ENCODE peak calls at places on chromosomes 5 and 9, in four cellular contexts. G, O, N and R are unnamed samples.

GRCh38 chr5:141516648-141517025 is 27.8 kb downstream of the PCDHGC5 start:
- DNase-seq in G (no peak), O (no peak), N (no peak), R (no peak)

GRCh38 chr9:76626980-76627379 is 137.3 kb upstream of the PCA3 start:
- DNase-seq in G (no peak), O (no peak), N (no peak), R (no peak)

GRCh38 chr9:135612437-135612836 is 26.9 kb downstream of the GLT6D1 start:
- DNase-seq in G (no peak), O (no peak), N (no peak), R (no peak)

GRCh38 chr9:33446507-33447403 is 638 bp downstream of the AQP3 start:
- DNase-seq in G (peak), O (no peak), N (peak), R (peak)

GRCh38 chr9:74449060-74449459 is 48.1 kb upstream of the RORB start:
- DNase-seq in G (no peak), O (no peak), N (no peak), R (no peak)

GRCh38 chr9:20319641-20320337 is 302.5 kb downstream of the MLLT3 start:
- DNase-seq in G (no peak), O (no peak), N (no peak), R (no peak)

GRCh38 chr5:1184481-1184880 is 16.9 kb upstream of the SLC6A19 start:
- DNase-seq in G (peak), O (no peak), N (no peak), R (peak)

GRCh38 chr5:80043187-80043586 is 8.0 kb downstream of the THBS4 start:
- DNase-seq in G (no peak), O (no peak), N (no peak), R (no peak)

GRCh38 chr5:101535626-101536025 is 632.5 kb upstream of the ST8SIA4 start:
- DNase-seq in G (no peak), O (no peak), N (no peak), R (no peak)

GRCh38 chr5:58752030-58752429 is 169.2 kb downstream of the RAB3C start:
- DNase-seq in G (no peak), O (no peak), N (no peak), R (no peak)

GRCh38 chr5:132812949-132813598 is at the start of gene SOWAHA:
- DNase-seq in G (peak), O (peak), N (no peak), R (no peak)

GRCh38 chr5:42718591-42718990 is 38.0 kb upstream of the CCDC152 start:
- DNase-seq in G (no peak), O (no peak), N (no peak), R (no peak)

GRCh38 chr5:39274388-39275085 is 55.2 kb upstream of the FYB1 start:
- DNase-seq in G (no peak), O (no peak), N (peak), R (no peak)

GRCh38 chr9:20524776-20525175 is 97.5 kb downstream of the MLLT3 start:
- DNase-seq in G (no peak), O (peak), N (no peak), R (no peak)

GRCh38 chr9:81874228-81874627 is 54.0 kb upstream of the SPATA31D4 start:
- DNase-seq in G (no peak), O (no peak), N (no peak), R (no peak)

GRCh38 chr9:101504188-101504587 is 29.5 kb upstream of the RNF20 start:
- DNase-seq in G (no peak), O (no peak), N (no peak), R (no peak)

GRCh38 chr5:151670953-151671636 is 15.6 kb downstream of the SPARC start:
- DNase-seq in G (no peak), O (no peak), N (no peak), R (no peak)

GRCh38 chr5:180645609-180646204 is 3.7 kb downstream of the FLT4 start:
- DNase-seq in G (no peak), O (no peak), N (no peak), R (no peak)

GRCh38 chr5:52787600-52788504 is at the start of the genes ITGA1 and PELO:
- DNase-seq in G (peak), O (peak), N (peak), R (peak)

GRCh38 chr5:16582081-16582480 is 34.7 kb downstream of the RETREG1 start:
- DNase-seq in G (no peak), O (no peak), N (no peak), R (no peak)

GRCh38 chr5:176381423-176381822 is 7.0 kb downstream of the NOP16 start:
- DNase-seq in G (no peak), O (no peak), N (no peak), R (no peak)

GRCh38 chr9:109717342-109717741 is 62.7 kb upstream of the PALM2AKAP2 start:
- DNase-seq in G (no peak), O (no peak), N (no peak), R (no peak)

GRCh38 chr5:134493461-134494055 is 31.9 kb upstream of the JADE2 start:
- DNase-seq in G (no peak), O (no peak), N (no peak), R (no peak)

GRCh38 chr9:134379774-134380431 is 53.6 kb downstream of the RXRA start:
- DNase-seq in G (peak), O (no peak), N (no peak), R (no peak)

GRCh38 chr5:1737790-1738405 is 61.7 kb downstream of the MRPL36 start:
- DNase-seq in G (peak), O (no peak), N (peak), R (no peak)

GRCh38 chr9:14089051-14089798 is 224.7 kb downstream of the NFIB start:
- DNase-seq in G (no peak), O (no peak), N (no peak), R (no peak)

GRCh38 chr5:62342476-62342837 is 36.5 kb downstream of the KIF2A start:
- DNase-seq in G (no peak), O (no peak), N (no peak), R (no peak)

GRCh38 chr9:104173020-104173419 is 78.9 kb downstream of the SMC2 start:
- DNase-seq in G (no peak), O (no peak), N (no peak), R (no peak)

GRCh38 chr9:37324691-37325490 is 97.6 kb upstream of the GRHPR start:
- DNase-seq in G (no peak), O (no peak), N (no peak), R (peak)

GRCh38 chr9:76379494-76379893 is 14.7 kb downstream of the RFK start:
- DNase-seq in G (peak), O (no peak), N (no peak), R (no peak)

GRCh38 chr9:119790022-119790421 is 420.8 kb upstream of the BRINP1 start:
- DNase-seq in G (no peak), O (no peak), N (no peak), R (no peak)

GRCh38 chr9:68780735-68781134 is 75.7 kb downstream of the PIP5K1B start:
- DNase-seq in G (peak), O (no peak), N (no peak), R (no peak)

GRCh38 chr5:19322716-19323485 is 665.1 kb downstream of the CDH18 start:
- DNase-seq in G (no peak), O (no peak), N (no peak), R (no peak)

GRCh38 chr5:115624994-115625393 is 842 bp downstream of the TMED7 start:
- DNase-seq in G (no peak), O (no peak), N (no peak), R (no peak)

GRCh38 chr9:71858812-71859211 is 52.2 kb downstream of the ABHD17B start:
- DNase-seq in G (no peak), O (no peak), N (peak), R (no peak)

GRCh38 chr5:180688326-180689070 is 39.1 kb upstream of the FLT4 start:
- DNase-seq in G (no peak), O (no peak), N (no peak), R (no peak)

GRCh38 chr5:95959964-95960801 is 1.5 kb downstream of the ELL2 start:
- DNase-seq in G (peak), O (no peak), N (no peak), R (peak)

GRCh38 chr9:27261517-27262211 is 35.3 kb downstream of the EQTN start:
- DNase-seq in G (no peak), O (no peak), N (no peak), R (no peak)

GRCh38 chr9:38697901-38698300 is 22.0 kb downstream of the FAM240B start:
- DNase-seq in G (no peak), O (no peak), N (no peak), R (no peak)

GRCh38 chr5:72463499-72464052 is 43.6 kb downstream of the ZNF366 start:
- DNase-seq in G (no peak), O (no peak), N (no peak), R (no peak)
- TF ChIP-seq CTCF in G (no peak), O (no peak), N (no peak), R (peak)

DNA sequence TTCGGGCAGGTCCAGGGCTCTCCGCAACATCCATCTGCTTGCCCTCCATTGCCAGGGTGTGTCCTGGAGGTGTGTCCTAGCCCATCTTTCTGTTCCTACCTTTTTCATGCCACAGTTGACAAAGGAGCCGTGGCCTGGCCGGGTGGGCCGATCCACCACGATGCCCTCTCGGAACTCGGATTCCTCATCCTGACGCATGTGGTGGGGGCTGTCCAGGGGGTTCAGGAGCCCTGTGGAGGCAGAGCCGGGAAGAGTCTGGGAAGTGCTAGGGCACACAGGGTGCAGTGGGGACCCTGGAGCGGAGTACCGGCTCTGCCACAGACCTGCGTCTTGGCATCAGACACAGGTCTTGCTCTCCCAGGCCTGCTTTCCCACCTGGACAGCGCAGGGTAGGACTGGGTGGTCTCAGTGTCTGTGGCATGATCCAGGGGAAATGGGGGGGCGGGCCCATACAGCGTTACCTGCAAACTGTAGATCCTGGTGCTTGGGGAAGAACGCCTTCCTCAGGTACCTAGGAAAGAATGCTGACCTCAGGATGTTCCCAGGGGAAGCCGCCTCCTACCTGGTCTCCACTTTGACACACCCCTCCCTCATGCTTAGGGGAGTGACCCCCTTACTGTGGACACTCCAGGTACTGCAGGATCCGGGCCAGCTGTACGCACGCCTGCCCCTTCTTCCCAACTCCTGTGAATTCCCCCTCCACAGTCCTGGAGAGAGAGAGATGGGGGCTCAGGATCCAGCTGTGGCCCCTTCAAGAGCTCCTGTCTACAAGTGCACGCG is 3.5 kb downstream of the SPOUT1 start:
- DNase-seq in G (no peak), O (peak), N (no peak), R (no peak)
- TF ChIP-seq CTCF in G (no peak), O (peak), N (no peak), R (peak)

GRCh38 chr5:139742173-139742903 is 53.3 kb upstream of the PSD2 start:
- DNase-seq in G (no peak), O (no peak), N (no peak), R (no peak)
- TF ChIP-seq CTCF in G (no peak), O (no peak), N (no peak), R (no peak)

GRCh38 chr5:55421074-55421529 is 113.3 kb downstream of the MTREX start:
- DNase-seq in G (no peak), O (no peak), N (peak), R (no peak)
- TF ChIP-seq CTCF in G (no peak), O (no peak), N (no peak), R (no peak)

DNA sequence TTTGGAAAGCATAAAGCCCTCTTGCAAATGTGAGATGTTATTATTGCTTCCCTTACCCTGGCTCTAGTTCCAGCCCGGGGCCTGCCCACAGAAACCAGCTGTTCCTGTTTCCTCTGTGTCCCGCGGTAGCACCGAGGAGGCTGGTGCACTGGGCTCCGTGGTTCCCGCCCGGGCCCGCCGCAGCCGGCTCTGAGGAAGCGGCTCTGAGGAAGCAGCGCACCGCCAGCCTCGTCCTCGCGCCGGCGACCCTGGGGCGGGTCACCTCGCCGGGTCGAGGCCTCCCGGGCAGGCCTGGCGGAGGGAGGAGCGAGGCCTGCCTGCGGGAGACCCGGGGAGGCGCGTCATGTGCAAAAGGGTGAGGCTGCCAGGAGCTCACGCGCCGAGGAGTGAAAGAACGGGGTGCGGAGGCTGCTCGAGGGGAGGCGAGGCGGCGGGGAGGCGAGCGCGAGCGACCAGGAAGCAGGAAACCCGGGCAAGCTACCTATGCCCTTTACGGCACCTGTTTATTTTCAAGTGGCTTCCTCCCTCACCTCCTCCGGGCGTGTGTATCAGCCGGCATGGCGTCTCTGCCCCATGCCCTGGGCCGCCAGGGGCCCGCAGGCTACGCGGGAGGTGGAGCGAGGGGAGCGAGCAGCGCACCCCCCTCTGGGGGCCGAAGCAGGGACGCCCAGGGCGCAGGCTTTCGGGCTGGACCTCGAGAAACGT is 61.3 kb upstream of the MEGF10 start:
- DNase-seq in G (peak), O (peak), N (peak), R (peak)
- TF ChIP-seq CTCF in G (peak), O (no peak), N (no peak), R (no peak)

DNA sequence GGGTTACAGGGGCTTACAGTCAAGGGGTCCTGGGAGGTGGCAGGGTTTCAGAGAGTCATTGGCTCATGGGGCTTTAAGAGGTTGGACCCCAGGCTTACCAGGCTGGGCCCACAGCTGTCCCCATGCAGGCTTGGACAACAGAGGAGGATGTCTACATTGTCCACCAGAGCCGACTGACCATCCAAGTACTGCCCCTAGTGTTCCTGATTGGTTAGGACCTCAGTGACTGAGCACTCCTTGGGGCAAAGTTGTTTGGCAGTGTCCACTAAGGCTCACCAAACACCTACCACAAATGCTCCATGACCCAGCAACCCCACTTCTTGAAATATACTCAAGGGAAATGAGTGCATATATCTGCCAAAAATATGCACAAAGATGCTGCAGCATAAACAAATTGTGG is 265.0 kb downstream of the GADD45G start:
- DNase-seq in G (no peak), O (no peak), N (no peak), R (peak)
- TF ChIP-seq CTCF in G (no peak), O (no peak), N (no peak), R (no peak)

DNA sequence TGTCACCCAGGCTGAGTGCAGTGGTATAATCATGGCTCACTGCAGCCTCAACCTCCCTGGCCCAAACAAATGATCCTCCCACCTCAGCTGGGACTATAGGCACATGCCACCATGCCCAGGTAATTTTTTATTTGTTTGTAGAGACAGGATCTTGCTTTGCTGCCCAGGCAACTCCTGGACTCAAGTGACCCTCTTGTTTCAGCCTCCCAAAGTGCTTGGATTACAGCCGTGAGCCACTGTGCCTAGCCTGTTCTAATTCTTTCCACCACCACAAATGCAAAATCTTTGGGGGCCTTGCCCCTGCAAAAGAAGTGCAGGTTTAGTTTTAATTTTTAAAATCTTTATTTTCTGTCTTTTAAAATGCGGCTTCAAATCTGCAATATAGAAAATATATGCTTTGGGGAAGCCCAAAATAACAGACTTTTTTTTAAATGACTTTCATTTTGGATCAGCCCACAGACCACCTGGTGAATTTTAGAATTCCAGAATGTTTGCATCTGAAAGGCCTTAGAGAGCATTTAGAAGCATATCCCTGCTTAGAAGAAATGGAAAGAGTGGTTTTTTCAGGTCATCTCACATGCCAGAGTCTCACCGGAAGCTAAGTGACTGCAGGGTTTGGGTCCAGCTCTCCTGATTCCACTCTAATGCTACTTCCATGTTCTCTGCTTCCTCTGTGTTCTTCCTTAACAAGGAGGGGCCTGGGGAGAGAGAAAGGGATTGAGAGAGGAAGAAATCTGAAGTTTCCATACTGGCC is 111.4 kb upstream of the FER start:
- DNase-seq in G (no peak), O (no peak), N (no peak), R (no peak)
- TF ChIP-seq CTCF in G (no peak), O (no peak), N (no peak), R (no peak)

DNA sequence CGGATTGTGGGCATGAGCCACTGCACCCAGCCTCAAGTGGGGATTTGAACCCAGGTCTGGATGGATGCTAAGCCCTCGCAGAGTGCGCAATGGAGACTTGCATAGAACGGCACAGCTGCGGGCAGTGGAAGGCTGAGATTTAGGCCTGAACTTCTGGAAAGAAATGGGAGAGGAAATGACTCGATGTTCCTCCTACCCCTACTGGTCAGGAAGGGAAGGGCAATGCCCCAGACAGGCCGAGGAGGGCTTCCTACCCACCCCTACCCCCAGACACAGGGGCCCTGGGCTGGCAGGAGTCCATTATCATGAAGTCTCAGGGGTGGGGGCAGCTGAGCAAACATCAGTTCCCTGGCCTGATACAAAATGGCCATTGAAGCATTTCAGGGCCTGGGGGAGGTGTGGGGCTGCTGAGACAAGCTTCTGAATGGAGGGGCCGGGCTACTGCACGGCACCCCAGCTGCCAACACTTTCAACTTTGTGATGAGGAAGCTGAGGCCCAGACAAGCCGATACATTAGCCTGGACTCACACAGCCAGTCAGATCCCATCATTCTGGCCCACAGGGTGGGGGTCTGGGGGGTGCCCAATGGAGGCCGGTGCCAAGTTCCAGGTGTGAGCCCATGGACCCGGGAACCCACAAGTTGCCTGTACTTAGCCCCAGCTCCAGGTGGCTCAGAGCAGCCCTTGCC is 13.5 kb upstream of the WDR38 start:
- DNase-seq in G (no peak), O (peak), N (no peak), R (peak)
- TF ChIP-seq CTCF in G (peak), O (peak), N (no peak), R (peak)

DNA sequence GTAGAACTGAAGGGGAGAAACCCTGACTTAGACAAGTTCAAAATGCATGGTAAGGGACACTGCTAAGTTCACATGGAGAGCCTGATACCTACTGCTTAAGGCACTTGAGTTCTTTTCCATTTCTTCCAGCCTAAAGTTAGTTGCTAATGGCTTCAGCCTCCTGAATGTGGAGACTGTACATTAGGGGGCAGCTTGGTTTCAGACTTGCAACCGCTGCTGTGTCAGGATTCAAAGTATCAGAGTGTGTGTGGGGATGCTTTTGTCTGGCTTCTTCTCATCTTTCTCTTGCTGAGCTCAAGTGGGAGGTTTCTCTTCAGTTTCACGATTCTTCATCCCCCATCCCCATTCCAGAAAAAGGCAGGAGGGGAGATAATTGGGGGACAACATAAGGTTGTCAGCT is 49.4 kb downstream of the ATP10B start:
- DNase-seq in G (peak), O (no peak), N (no peak), R (no peak)
- TF ChIP-seq CTCF in G (peak), O (no peak), N (peak), R (no peak)

GRCh38 chr5:53820119-53820801 is 259.8 kb downstream of the NDUFS4 start:
- DNase-seq in G (no peak), O (no peak), N (peak), R (no peak)
- TF ChIP-seq CTCF in G (no peak), O (no peak), N (no peak), R (no peak)